ENCODE peak calls at places on chromosomes 2 and 18, in four cellular contexts. One of them, this sample, is unnamed.

GRCh38 chr2:181457741-181458425 is 697 bp downstream of the ITGA4 start:
- DNase-seq in stomach: peak
- DNase-seq in sigmoid colon: peak
- DNase-seq in K562: no peak
- DNase-seq in this sample: peak

GRCh38 chr2:69393963-69394362 is 6.9 kb upstream of the GFPT1 start:
- DNase-seq in stomach: no peak
- DNase-seq in sigmoid colon: no peak
- DNase-seq in K562: no peak
- DNase-seq in this sample: no peak

GRCh38 chr2:181745796-181746540 is 65.7 kb upstream of the NEUROD1 start:
- DNase-seq in stomach: no peak
- DNase-seq in sigmoid colon: no peak
- DNase-seq in K562: no peak
- DNase-seq in this sample: no peak

GRCh38 chr2:60976875-60977561 is 40.5 kb upstream of the PEX13 start:
- DNase-seq in stomach: no peak
- DNase-seq in sigmoid colon: no peak
- DNase-seq in K562: no peak
- DNase-seq in this sample: no peak

GRCh38 chr2:147098946-147099345 is 745.9 kb upstream of the ACVR2A start:
- DNase-seq in stomach: no peak
- DNase-seq in sigmoid colon: no peak
- DNase-seq in K562: no peak
- DNase-seq in this sample: no peak

GRCh38 chr2:162317910-162318279 is 589 bp downstream of the IFIH1 start:
- DNase-seq in stomach: peak
- DNase-seq in sigmoid colon: no peak
- DNase-seq in K562: no peak
- DNase-seq in this sample: no peak

GRCh38 chr2:83067947-83068346 is 1391.1 kb downstream of the SUCLG1 start:
- DNase-seq in stomach: no peak
- DNase-seq in sigmoid colon: no peak
- DNase-seq in K562: no peak
- DNase-seq in this sample: no peak

GRCh38 chr2:71687412-71687811 is 234.1 kb downstream of the DYSF start:
- DNase-seq in stomach: no peak
- DNase-seq in sigmoid colon: peak
- DNase-seq in K562: no peak
- DNase-seq in this sample: no peak

GRCh38 chr2:126970583-126970982 is 71.9 kb downstream of the TEX51 start:
- DNase-seq in stomach: no peak
- DNase-seq in sigmoid colon: no peak
- DNase-seq in K562: no peak
- DNase-seq in this sample: no peak

GRCh38 chr2:161625996-161626395 is 1.8 kb downstream of the SLC4A10 start:
- DNase-seq in stomach: no peak
- DNase-seq in sigmoid colon: no peak
- DNase-seq in K562: no peak
- DNase-seq in this sample: no peak

GRCh38 chr2:66509326-66509811 is 74.4 kb downstream of the MEIS1 start:
- DNase-seq in stomach: no peak
- DNase-seq in sigmoid colon: no peak
- DNase-seq in K562: no peak
- DNase-seq in this sample: no peak

GRCh38 chr18:75154997-75155396 is 53.9 kb downstream of the PTGR3 start:
- DNase-seq in stomach: no peak
- DNase-seq in sigmoid colon: no peak
- DNase-seq in K562: no peak
- DNase-seq in this sample: no peak

GRCh38 chr2:197184959-197185586 is 125.5 kb downstream of the ANKRD44 start:
- DNase-seq in stomach: peak
- DNase-seq in sigmoid colon: peak
- DNase-seq in K562: no peak
- DNase-seq in this sample: no peak

GRCh38 chr18:48342588-48342987 is 66.6 kb downstream of the ZBTB7C start:
- DNase-seq in stomach: no peak
- DNase-seq in sigmoid colon: no peak
- DNase-seq in K562: no peak
- DNase-seq in this sample: no peak

GRCh38 chr2:152875832-152876669 is 157.6 kb downstream of the ARL6IP6 start:
- DNase-seq in stomach: no peak
- DNase-seq in sigmoid colon: no peak
- DNase-seq in K562: no peak
- DNase-seq in this sample: no peak

GRCh38 chr2:203596183-203596582 is 61.1 kb upstream of the RAPH1 start:
- DNase-seq in stomach: no peak
- DNase-seq in sigmoid colon: no peak
- DNase-seq in K562: no peak
- DNase-seq in this sample: no peak

GRCh38 chr2:171882095-171882769 is 11.8 kb downstream of the SLC25A12 start:
- DNase-seq in stomach: no peak
- DNase-seq in sigmoid colon: no peak
- DNase-seq in K562: no peak
- DNase-seq in this sample: no peak

GRCh38 chr2:191333911-191334357 is 88.7 kb downstream of the MYO1B start:
- DNase-seq in stomach: no peak
- DNase-seq in sigmoid colon: no peak
- DNase-seq in K562: no peak
- DNase-seq in this sample: no peak

GRCh38 chr2:204892506-204893255 is 347.4 kb downstream of the PARD3B start:
- DNase-seq in stomach: no peak
- DNase-seq in sigmoid colon: no peak
- DNase-seq in K562: no peak
- DNase-seq in this sample: no peak

GRCh38 chr2:234071664-234072063 is 21.2 kb downstream of the SPP2 start:
- DNase-seq in stomach: no peak
- DNase-seq in sigmoid colon: no peak
- DNase-seq in K562: no peak
- DNase-seq in this sample: no peak

GRCh38 chr2:43174368-43175186 is 51.8 kb downstream of the ZFP36L2 start:
- DNase-seq in stomach: peak
- DNase-seq in sigmoid colon: no peak
- DNase-seq in K562: no peak
- DNase-seq in this sample: peak

GRCh38 chr2:13260401-13260800 is 543.7 kb downstream of the TRIB2 start:
- DNase-seq in stomach: no peak
- DNase-seq in sigmoid colon: no peak
- DNase-seq in K562: no peak
- DNase-seq in this sample: no peak

GRCh38 chr2:119753041-119753929 is 6.4 kb upstream of the PTPN4 start:
- DNase-seq in stomach: no peak
- DNase-seq in sigmoid colon: no peak
- DNase-seq in K562: no peak
- DNase-seq in this sample: no peak

GRCh38 chr18:23924813-23925212 is 89.7 kb upstream of the TTC39C start:
- DNase-seq in stomach: no peak
- DNase-seq in sigmoid colon: no peak
- DNase-seq in K562: no peak
- DNase-seq in this sample: no peak

GRCh38 chr2:35428548-35428947 is 927.0 kb upstream of the CRIM1 start:
- DNase-seq in stomach: peak
- DNase-seq in sigmoid colon: no peak
- DNase-seq in K562: peak
- DNase-seq in this sample: no peak

GRCh38 chr2:218882866-218883366 is 2.3 kb downstream of the WNT10A start:
- DNase-seq in stomach: no peak
- DNase-seq in sigmoid colon: no peak
- DNase-seq in K562: no peak
- DNase-seq in this sample: no peak

GRCh38 chr2:13128139-13128538 is 411.4 kb downstream of the TRIB2 start:
- DNase-seq in stomach: no peak
- DNase-seq in sigmoid colon: no peak
- DNase-seq in K562: no peak
- DNase-seq in this sample: no peak

GRCh38 chr2:235024191-235024611 is 72.4 kb downstream of the SH3BP4 start:
- DNase-seq in stomach: no peak
- DNase-seq in sigmoid colon: peak
- DNase-seq in K562: no peak
- DNase-seq in this sample: no peak

GRCh38 chr2:96427917-96428316 is 77.2 kb downstream of the NEURL3 start:
- DNase-seq in stomach: no peak
- DNase-seq in sigmoid colon: no peak
- DNase-seq in K562: no peak
- DNase-seq in this sample: no peak

GRCh38 chr18:79522451-79523220 is 126.9 kb downstream of the NFATC1 start:
- DNase-seq in stomach: no peak
- DNase-seq in sigmoid colon: peak
- DNase-seq in K562: no peak
- DNase-seq in this sample: no peak

GRCh38 chr18:80143876-80144275 is 34.8 kb downstream of the ADNP2 start:
- DNase-seq in stomach: no peak
- DNase-seq in sigmoid colon: no peak
- DNase-seq in K562: no peak
- DNase-seq in this sample: no peak

GRCh38 chr2:17133052-17133671 is 385.1 kb downstream of the RAD51AP2 start:
- DNase-seq in stomach: no peak
- DNase-seq in sigmoid colon: no peak
- DNase-seq in K562: no peak
- DNase-seq in this sample: no peak

GRCh38 chr2:144705328-144706245 is 185.7 kb upstream of the ZEB2 start:
- DNase-seq in stomach: no peak
- DNase-seq in sigmoid colon: no peak
- DNase-seq in K562: no peak
- DNase-seq in this sample: no peak

GRCh38 chr2:74806913-74807312 is 27.0 kb upstream of the HK2 start:
- DNase-seq in stomach: no peak
- DNase-seq in sigmoid colon: no peak
- DNase-seq in K562: no peak
- DNase-seq in this sample: no peak

GRCh38 chr18:43213816-43214215 is 63.5 kb downstream of the SYT4 start:
- DNase-seq in stomach: no peak
- DNase-seq in sigmoid colon: no peak
- DNase-seq in K562: no peak
- DNase-seq in this sample: no peak

GRCh38 chr2:229909090-229909489 is 12.7 kb downstream of the TRIP12 start:
- DNase-seq in stomach: no peak
- DNase-seq in sigmoid colon: no peak
- DNase-seq in K562: no peak
- DNase-seq in this sample: no peak

GRCh38 chr2:45743531-45744391 is 92.3 kb downstream of the PRKCE start:
- DNase-seq in stomach: no peak
- DNase-seq in sigmoid colon: peak
- DNase-seq in K562: no peak
- DNase-seq in this sample: no peak

DNA sequence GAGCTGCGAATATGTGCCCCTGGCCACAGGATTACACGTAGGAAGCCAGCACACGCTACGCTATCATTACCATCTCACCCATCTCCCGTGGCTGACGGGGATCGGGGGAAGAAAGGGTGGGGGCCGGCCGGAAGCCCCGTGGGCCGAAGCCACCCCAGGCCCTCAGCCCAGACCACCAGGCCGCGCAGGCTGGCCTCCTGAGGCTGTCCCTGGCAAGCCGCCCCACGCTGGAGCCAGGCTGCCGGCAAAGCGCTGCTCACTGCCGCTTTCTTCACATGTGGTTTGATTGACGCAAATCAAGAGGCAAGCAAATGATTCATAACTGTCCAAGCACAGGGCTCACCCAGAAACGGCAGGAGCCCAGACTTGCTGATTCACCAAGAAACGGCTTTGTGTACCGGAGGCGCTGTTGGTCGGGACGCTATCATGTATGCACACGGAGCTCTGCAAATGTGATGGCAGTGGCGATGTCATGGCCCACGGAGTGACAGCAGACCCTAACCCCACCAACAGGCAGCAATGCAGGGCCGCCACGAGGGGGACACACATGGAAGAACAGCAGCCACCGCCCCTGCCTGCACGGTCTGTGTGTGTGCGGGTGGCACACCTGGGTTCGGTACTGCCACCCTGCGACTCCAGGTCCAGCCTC is 125.7 kb downstream of the HDAC4 start:
- DNase-seq in stomach: peak
- DNase-seq in sigmoid colon: peak
- DNase-seq in K562: peak
- DNase-seq in this sample: peak
- TF ChIP-seq POLR2A in stomach: no peak
- TF ChIP-seq POLR2A in sigmoid colon: no peak
- TF ChIP-seq POLR2A in K562: no peak
- TF ChIP-seq POLR2A in this sample: no peak

DNA sequence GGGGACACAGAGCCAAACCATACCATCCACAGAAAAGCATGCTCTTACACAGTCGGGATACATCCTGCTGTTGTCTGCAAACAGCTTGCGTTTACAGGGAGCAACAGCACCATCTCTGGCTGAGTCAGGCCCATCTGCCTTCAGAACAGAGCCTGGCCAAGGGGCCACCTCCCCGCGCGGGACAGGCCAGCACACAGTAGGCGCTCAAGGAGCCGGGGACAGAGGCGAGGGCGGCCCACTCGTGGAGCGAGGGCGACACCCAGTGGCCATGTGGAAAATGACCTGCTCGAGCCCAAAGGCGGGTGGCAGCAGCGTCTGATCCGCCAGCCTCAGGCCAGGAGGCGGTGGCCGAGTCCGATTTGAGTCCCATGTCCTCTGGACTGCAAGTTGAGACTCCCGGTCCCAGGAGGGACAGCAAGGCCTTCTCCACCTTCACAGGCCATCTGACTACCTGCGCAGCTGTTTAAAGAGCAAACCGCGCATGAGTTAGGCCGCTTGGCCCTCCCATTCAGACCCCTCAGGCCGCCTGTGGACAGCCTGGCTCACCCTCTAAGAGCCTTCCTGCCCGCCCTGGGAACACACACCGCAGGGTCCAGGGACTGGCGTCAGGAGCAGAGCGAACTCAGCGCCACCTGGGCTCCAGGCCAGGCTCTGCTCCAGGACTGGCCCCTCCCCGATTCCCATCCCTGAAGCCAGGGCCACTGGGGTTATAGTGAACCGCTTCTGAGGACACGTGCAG is 38.3 kb downstream of the TTC32 start:
- DNase-seq in stomach: peak
- DNase-seq in sigmoid colon: peak
- DNase-seq in K562: peak
- DNase-seq in this sample: peak
- TF ChIP-seq POLR2AphosphoS5 in stomach: no peak
- TF ChIP-seq POLR2AphosphoS5 in sigmoid colon: no peak
- TF ChIP-seq POLR2AphosphoS5 in K562: no peak
- TF ChIP-seq POLR2AphosphoS5 in this sample: no peak

GRCh38 chr2:241102239-241102803 is at the start of gene MTERF4:
- DNase-seq in stomach: peak
- DNase-seq in sigmoid colon: peak
- DNase-seq in K562: peak
- DNase-seq in this sample: peak
- TF ChIP-seq POLR2A in stomach: no peak
- TF ChIP-seq POLR2A in sigmoid colon: peak
- TF ChIP-seq POLR2A in K562: peak
- TF ChIP-seq POLR2A in this sample: peak

GRCh38 chr18:21634588-21635199 is 22.6 kb downstream of the SNRPD1 start:
- DNase-seq in stomach: no peak
- DNase-seq in sigmoid colon: no peak
- DNase-seq in K562: no peak
- DNase-seq in this sample: no peak
- TF ChIP-seq POLR2AphosphoS5 in stomach: no peak
- TF ChIP-seq POLR2AphosphoS5 in sigmoid colon: no peak
- TF ChIP-seq POLR2AphosphoS5 in K562: no peak
- TF ChIP-seq POLR2AphosphoS5 in this sample: no peak